ENCODE peak calls at places on chromosomes 16 and 17, in four cellular contexts. One of them, this sample, is unnamed.

GRCh38 chr17:42819939-42820535 is 4.0 kb downstream of the BECN1 start:
- DNase-seq in left lung: no peak
- DNase-seq in HCT116: peak
- DNase-seq in astrocyte of the spinal cord: peak
- DNase-seq in this sample: peak

GRCh38 chr16:81645303-81645702 is 133.8 kb upstream of the PLCG2 start:
- DNase-seq in left lung: peak
- DNase-seq in HCT116: no peak
- DNase-seq in astrocyte of the spinal cord: peak
- DNase-seq in this sample: peak

GRCh38 chr17:3528604-3529511 is 28.8 kb downstream of the TRPV3 start:
- DNase-seq in left lung: no peak
- DNase-seq in HCT116: no peak
- DNase-seq in astrocyte of the spinal cord: peak
- DNase-seq in this sample: peak

GRCh38 chr16:5678371-5678770 is 580.8 kb upstream of the EEF2KMT start:
- DNase-seq in left lung: no peak
- DNase-seq in HCT116: no peak
- DNase-seq in astrocyte of the spinal cord: no peak
- DNase-seq in this sample: no peak

GRCh38 chr17:4903051-4903818 is at the start of gene CHRNE:
- DNase-seq in left lung: peak
- DNase-seq in HCT116: peak
- DNase-seq in astrocyte of the spinal cord: peak
- DNase-seq in this sample: peak

GRCh38 chr16:11423315-11424117 is 78.3 kb downstream of the RMI2 start:
- DNase-seq in left lung: no peak
- DNase-seq in HCT116: no peak
- DNase-seq in astrocyte of the spinal cord: no peak
- DNase-seq in this sample: no peak

GRCh38 chr16:56106527-56106926 is 84.8 kb upstream of the GNAO1 start:
- DNase-seq in left lung: no peak
- DNase-seq in HCT116: no peak
- DNase-seq in astrocyte of the spinal cord: no peak
- DNase-seq in this sample: no peak

GRCh38 chr17:10598620-10599019 is 49.2 kb upstream of the MYH2 start:
- DNase-seq in left lung: no peak
- DNase-seq in HCT116: no peak
- DNase-seq in astrocyte of the spinal cord: no peak
- DNase-seq in this sample: no peak

GRCh38 chr17:52026075-52026474 is 132.4 kb downstream of the CA10 start:
- DNase-seq in left lung: no peak
- DNase-seq in HCT116: no peak
- DNase-seq in astrocyte of the spinal cord: no peak
- DNase-seq in this sample: no peak

GRCh38 chr16:61792194-61792904 is 243.9 kb downstream of the CDH8 start:
- DNase-seq in left lung: no peak
- DNase-seq in HCT116: no peak
- DNase-seq in astrocyte of the spinal cord: peak
- DNase-seq in this sample: peak

GRCh38 chr16:31298958-31299357 is 39.2 kb downstream of the ITGAM start:
- DNase-seq in left lung: no peak
- DNase-seq in HCT116: no peak
- DNase-seq in astrocyte of the spinal cord: no peak
- DNase-seq in this sample: peak

GRCh38 chr17:42937712-42938596 is 26.3 kb downstream of the AARSD1 start:
- DNase-seq in left lung: no peak
- DNase-seq in HCT116: peak
- DNase-seq in astrocyte of the spinal cord: peak
- DNase-seq in this sample: peak

GRCh38 chr16:68400083-68400923 is 48.0 kb downstream of the SMPD3 start:
- DNase-seq in left lung: no peak
- DNase-seq in HCT116: no peak
- DNase-seq in astrocyte of the spinal cord: no peak
- DNase-seq in this sample: no peak

GRCh38 chr16:31347445-31347844 is 7.5 kb upstream of the ITGAX start:
- DNase-seq in left lung: no peak
- DNase-seq in HCT116: no peak
- DNase-seq in astrocyte of the spinal cord: no peak
- DNase-seq in this sample: no peak

GRCh38 chr16:57245472-57246113 is 534 bp downstream of the ARL2BP start:
- DNase-seq in left lung: peak
- DNase-seq in HCT116: peak
- DNase-seq in astrocyte of the spinal cord: no peak
- DNase-seq in this sample: no peak

GRCh38 chr16:27254262-27254811 is 14.2 kb downstream of the NSMCE1 start:
- DNase-seq in left lung: no peak
- DNase-seq in HCT116: no peak
- DNase-seq in astrocyte of the spinal cord: no peak
- DNase-seq in this sample: no peak

GRCh38 chr17:38636054-38636453 is 30.3 kb upstream of the SRCIN1 start:
- DNase-seq in left lung: no peak
- DNase-seq in HCT116: no peak
- DNase-seq in astrocyte of the spinal cord: no peak
- DNase-seq in this sample: no peak

GRCh38 chr16:67924140-67924906 is 7.3 kb downstream of the CTRL start:
- DNase-seq in left lung: no peak
- DNase-seq in HCT116: no peak
- DNase-seq in astrocyte of the spinal cord: no peak
- DNase-seq in this sample: no peak

GRCh38 chr16:14531613-14532012 is 98.4 kb downstream of the PARN start:
- DNase-seq in left lung: no peak
- DNase-seq in HCT116: no peak
- DNase-seq in astrocyte of the spinal cord: no peak
- DNase-seq in this sample: no peak

GRCh38 chr17:82952019-82952418 is 112.2 kb upstream of the ZNF750 start:
- DNase-seq in left lung: peak
- DNase-seq in HCT116: no peak
- DNase-seq in astrocyte of the spinal cord: no peak
- DNase-seq in this sample: no peak

GRCh38 chr16:12874135-12874534 is 27.3 kb upstream of the SHISA9 start:
- DNase-seq in left lung: no peak
- DNase-seq in HCT116: no peak
- DNase-seq in astrocyte of the spinal cord: peak
- DNase-seq in this sample: no peak

GRCh38 chr16:4264546-4264945 is 8.3 kb downstream of the TFAP4 start:
- DNase-seq in left lung: no peak
- DNase-seq in HCT116: no peak
- DNase-seq in astrocyte of the spinal cord: no peak
- DNase-seq in this sample: no peak

GRCh38 chr16:89695086-89695874 is 6.2 kb downstream of the SPATA2L start:
- DNase-seq in left lung: no peak
- DNase-seq in HCT116: no peak
- DNase-seq in astrocyte of the spinal cord: no peak
- DNase-seq in this sample: no peak

GRCh38 chr16:10562361-10562899 is 18.0 kb downstream of the EMP2 start:
- DNase-seq in left lung: no peak
- DNase-seq in HCT116: no peak
- DNase-seq in astrocyte of the spinal cord: no peak
- DNase-seq in this sample: no peak

GRCh38 chr17:58196610-58197009 is 4.1 kb downstream of the EPX start:
- DNase-seq in left lung: no peak
- DNase-seq in HCT116: no peak
- DNase-seq in astrocyte of the spinal cord: no peak
- DNase-seq in this sample: no peak

GRCh38 chr17:72710834-72711233 is 381.7 kb downstream of the SLC39A11 start:
- DNase-seq in left lung: no peak
- DNase-seq in HCT116: no peak
- DNase-seq in astrocyte of the spinal cord: no peak
- DNase-seq in this sample: peak

GRCh38 chr16:57127037-57127763 is 34.8 kb downstream of the CPNE2 start:
- DNase-seq in left lung: no peak
- DNase-seq in HCT116: no peak
- DNase-seq in astrocyte of the spinal cord: no peak
- DNase-seq in this sample: no peak

GRCh38 chr16:88405325-88406060 is 22.7 kb downstream of the ZNF469 start:
- DNase-seq in left lung: no peak
- DNase-seq in HCT116: no peak
- DNase-seq in astrocyte of the spinal cord: peak
- DNase-seq in this sample: peak

GRCh38 chr17:16377804-16378400 is 3.0 kb upstream of the UBB start:
- DNase-seq in left lung: no peak
- DNase-seq in HCT116: no peak
- DNase-seq in astrocyte of the spinal cord: peak
- DNase-seq in this sample: peak

GRCh38 chr16:51556694-51557327 is 405.7 kb upstream of the SALL1 start:
- DNase-seq in left lung: no peak
- DNase-seq in HCT116: no peak
- DNase-seq in astrocyte of the spinal cord: peak
- DNase-seq in this sample: peak

GRCh38 chr16:77885596-77886295 is 97.4 kb downstream of the VAT1L start:
- DNase-seq in left lung: no peak
- DNase-seq in HCT116: no peak
- DNase-seq in astrocyte of the spinal cord: peak
- DNase-seq in this sample: peak

GRCh38 chr17:17778308-17779014 is 58.3 kb downstream of the SREBF1 start:
- DNase-seq in left lung: peak
- DNase-seq in HCT116: no peak
- DNase-seq in astrocyte of the spinal cord: peak
- DNase-seq in this sample: peak

GRCh38 chr16:23905027-23905426 is 69.2 kb downstream of the PRKCB start:
- DNase-seq in left lung: peak
- DNase-seq in HCT116: no peak
- DNase-seq in astrocyte of the spinal cord: peak
- DNase-seq in this sample: peak

GRCh38 chr17:61238455-61238933 is 161.1 kb upstream of the TBX2 start:
- DNase-seq in left lung: no peak
- DNase-seq in HCT116: no peak
- DNase-seq in astrocyte of the spinal cord: no peak
- DNase-seq in this sample: no peak

GRCh38 chr17:51103451-51103850 is 17.2 kb downstream of the SPAG9 start:
- DNase-seq in left lung: no peak
- DNase-seq in HCT116: no peak
- DNase-seq in astrocyte of the spinal cord: no peak
- DNase-seq in this sample: no peak

GRCh38 chr17:8125947-8126305 is 2.0 kb upstream of the HES7 start:
- DNase-seq in left lung: no peak
- DNase-seq in HCT116: no peak
- DNase-seq in astrocyte of the spinal cord: no peak
- DNase-seq in this sample: peak
- H3K4me3 ChIP-seq in left lung: peak
- H3K4me3 ChIP-seq in HCT116: peak
- H3K4me3 ChIP-seq in astrocyte of the spinal cord: peak
- H3K4me3 ChIP-seq in this sample: peak

DNA sequence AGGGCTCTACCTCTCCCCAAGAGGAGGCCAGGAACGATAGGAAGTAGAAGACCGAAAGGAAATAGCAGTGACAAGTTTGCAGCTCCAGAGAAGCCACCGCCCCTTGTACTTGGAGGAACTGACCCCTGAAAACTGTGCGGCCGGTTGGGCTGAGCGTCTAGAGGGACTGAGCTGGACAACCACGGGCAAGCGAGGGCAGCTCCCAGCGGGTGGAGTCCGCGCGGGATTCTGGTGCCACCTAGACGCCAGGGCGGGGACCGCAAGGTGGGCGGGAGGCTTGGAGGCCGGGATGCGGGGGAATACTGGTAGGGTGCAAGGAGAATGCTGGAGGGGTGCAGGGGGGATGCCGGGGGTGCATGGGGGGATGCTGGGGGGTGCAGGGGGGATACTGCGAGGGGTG is 1.3 kb upstream of the SLC6A4 start:
- DNase-seq in left lung: peak
- DNase-seq in HCT116: peak
- DNase-seq in astrocyte of the spinal cord: peak
- DNase-seq in this sample: peak
- H3K4me3 ChIP-seq in left lung: peak
- H3K4me3 ChIP-seq in HCT116: no peak
- H3K4me3 ChIP-seq in astrocyte of the spinal cord: no peak
- H3K4me3 ChIP-seq in this sample: peak

GRCh38 chr17:49760909-49761558 is 2.9 kb downstream of the FAM117A start:
- DNase-seq in left lung: no peak
- DNase-seq in HCT116: no peak
- DNase-seq in astrocyte of the spinal cord: no peak
- DNase-seq in this sample: no peak
- H3K4me3 ChIP-seq in left lung: no peak
- H3K4me3 ChIP-seq in HCT116: no peak
- H3K4me3 ChIP-seq in astrocyte of the spinal cord: no peak
- H3K4me3 ChIP-seq in this sample: no peak

GRCh38 chr17:30203471-30203981 is 32.0 kb downstream of the SLC6A4 start:
- DNase-seq in left lung: no peak
- DNase-seq in HCT116: no peak
- DNase-seq in astrocyte of the spinal cord: no peak
- DNase-seq in this sample: no peak
- H3K4me3 ChIP-seq in left lung: no peak
- H3K4me3 ChIP-seq in HCT116: no peak
- H3K4me3 ChIP-seq in astrocyte of the spinal cord: no peak
- H3K4me3 ChIP-seq in this sample: no peak

GRCh38 chr17:79988163-79988971 is 47.3 kb downstream of the TBC1D16 start:
- DNase-seq in left lung: no peak
- DNase-seq in HCT116: peak
- DNase-seq in astrocyte of the spinal cord: peak
- DNase-seq in this sample: peak
- H3K4me3 ChIP-seq in left lung: no peak
- H3K4me3 ChIP-seq in HCT116: peak
- H3K4me3 ChIP-seq in astrocyte of the spinal cord: no peak
- H3K4me3 ChIP-seq in this sample: no peak

GRCh38 chr16:86287641-86288201 is 222.6 kb upstream of the FOXF1 start:
- DNase-seq in left lung: peak
- DNase-seq in HCT116: no peak
- DNase-seq in astrocyte of the spinal cord: no peak
- DNase-seq in this sample: no peak

GRCh38 chr16:86285421-86285820 is 224.9 kb upstream of the FOXF1 start:
- DNase-seq in left lung: peak
- DNase-seq in HCT116: no peak
- DNase-seq in astrocyte of the spinal cord: no peak
- DNase-seq in this sample: no peak

GRCh38 chr16:86286991-86287640 is 223.2 kb upstream of the FOXF1 start:
- DNase-seq in left lung: peak
- DNase-seq in HCT116: no peak
- DNase-seq in astrocyte of the spinal cord: no peak
- DNase-seq in this sample: no peak

GRCh38 chr16:86283944-86284343 is 226.4 kb upstream of the FOXF1 start:
- DNase-seq in left lung: peak
- DNase-seq in HCT116: no peak
- DNase-seq in astrocyte of the spinal cord: no peak
- DNase-seq in this sample: no peak

GRCh38 chr16:86285938-86286921 is 224.1 kb upstream of the FOXF1 start:
- DNase-seq in left lung: peak
- DNase-seq in HCT116: no peak
- DNase-seq in astrocyte of the spinal cord: no peak
- DNase-seq in this sample: no peak
- H3K4me3 ChIP-seq in left lung: no peak
- H3K4me3 ChIP-seq in HCT116: no peak
- H3K4me3 ChIP-seq in astrocyte of the spinal cord: no peak
- H3K4me3 ChIP-seq in this sample: no peak

This sample was measured in cardiac fibroblast.